ENCODE peak calls at places on chromosomes 5 and 9, in five cellular contexts. D is GDM1, L is adrenal gland, B is BJ, R is kidney glomerular epithelial cell. K is an unnamed sample.

GRCh38 chr5:180387798-180388197 is 34.7 kb upstream of the GFPT2 start:
- DNase-seq in D (no peak), L (no peak), B (no peak), R (no peak), K (no peak)

GRCh38 chr9:99012957-99013512 is 69.3 kb downstream of the COL15A1 start:
- DNase-seq in D (no peak), L (no peak), B (no peak), R (no peak), K (no peak)

GRCh38 chr9:112664541-112664940 is 53.4 kb downstream of the INIP start:
- DNase-seq in D (no peak), L (no peak), B (no peak), R (no peak), K (no peak)

GRCh38 chr5:141186897-141187512 is at the start of gene PCDHB9:
- DNase-seq in D (peak; percentile 46), L (no peak), B (no peak), R (peak; percentile 6), K (no peak)

GRCh38 chr9:36092014-36092413 is 44.5 kb upstream of the GLIPR2 start:
- DNase-seq in D (no peak), L (no peak), B (no peak), R (peak; percentile 70), K (no peak)

GRCh38 chr5:124740055-124740454 is 6.4 kb downstream of the ZNF608 start:
- DNase-seq in D (no peak), L (no peak), B (no peak), R (no peak), K (no peak)

GRCh38 chr5:132065351-132065937 is 5.0 kb downstream of the IL3 start:
- DNase-seq in D (peak; percentile 21), L (peak; percentile 77), B (no peak), R (peak; percentile 27), K (peak; percentile 46)

GRCh38 chr5:110865400-110866094 is 126.7 kb downstream of the SLC25A46 start:
- DNase-seq in D (peak; percentile 3), L (no peak), B (no peak), R (peak; percentile 25), K (peak; percentile 3)

GRCh38 chr5:131384181-131384580 is 120.3 kb downstream of the CDC42SE2 start:
- DNase-seq in D (no peak), L (no peak), B (no peak), R (no peak), K (no peak)

GRCh38 chr5:160312960-160313734 is 783 bp upstream of the CCNJL start:
- DNase-seq in D (no peak), L (no peak), B (no peak), R (no peak), K (no peak)

GRCh38 chr5:160293386-160293785 is 19.0 kb downstream of the CCNJL start:
- DNase-seq in D (no peak), L (no peak), B (no peak), R (no peak), K (no peak)

GRCh38 chr5:113090336-113091106 is 113.9 kb downstream of the DCP2 start:
- DNase-seq in D (no peak), L (no peak), B (no peak), R (peak; percentile 20), K (no peak)

GRCh38 chr5:612498-613424 is 621 bp downstream of the CEP72 start:
- DNase-seq in D (no peak), L (peak; percentile 51), B (no peak), R (no peak), K (no peak)

GRCh38 chr5:69492391-69493234 is at the start of gene OCLN:
- DNase-seq in D (no peak), L (no peak), B (no peak), R (peak; percentile 7), K (no peak)

GRCh38 chr5:132259061-132259851 is 1.8 kb downstream of the PDLIM4 start:
- DNase-seq in D (no peak), L (peak; percentile 90), B (peak; percentile 67), R (peak; percentile 59), K (peak; percentile 83)

GRCh38 chr5:109478830-109479229 is 69.1 kb upstream of the PJA2 start:
- DNase-seq in D (no peak), L (no peak), B (no peak), R (no peak), K (no peak)

GRCh38 chr9:111967621-111968020 is 71.0 kb downstream of the UGCG start:
- DNase-seq in D (no peak), L (no peak), B (no peak), R (no peak), K (no peak)

GRCh38 chr5:153827407-153827806 is 211.3 kb downstream of the FAM114A2 start:
- DNase-seq in D (no peak), L (no peak), B (no peak), R (no peak), K (no peak)

GRCh38 chr9:106920701-106921283 is 57.8 kb downstream of the ZNF462 start:
- DNase-seq in D (no peak), L (peak; percentile 65), B (no peak), R (peak; percentile 43), K (no peak)